ENCODE peak calls at places on chromosomes 6 and 20, in nine cellular contexts. B is neural crest cell; M is stimulated activated effector memory CD8-positive, alpha-beta T cell treated with anti-CD3 and anti-CD28 coated beads, Interleukin-12 subunit alpha, Interleukin-12 subunit beta, amount 100 ng/mL, for 72 hours; A is astrocyte of the hippocampus; Z is IMR-90; W is brain microvascular endothelial cell; R is kidney tubule cell; H is HCT116; X is natural killer cell treated with Interleukin-12 subunit alpha and Interleukin-12 subunit beta and Interleukin-15 and Interleukin-18, amount 100 ng/mL, for 72 hours. I is an unnamed sample.

GRCh38 chr6:170286246-170286933 is 4.5 kb downstream of the DLL1 start:
- DNase-seq in B (peak; percentile 63), X (no peak), Z (no peak), R (no peak), W (no peak), A (peak; percentile 37), H (no peak), M (no peak), I (no peak)

GRCh38 chr20:34524426-34524825 is 8.2 kb downstream of the DYNLRB1 start:
- DNase-seq in B (no peak), H (no peak), Z (no peak), W (no peak), M (no peak), R (no peak), A (no peak), X (no peak), I (no peak)

GRCh38 chr6:145544031-145544430 is 191.3 kb downstream of the EPM2A start:
- DNase-seq in X (no peak), M (no peak), W (peak; percentile 35), R (peak; percentile 81), Z (peak; percentile 84), B (no peak), A (peak; percentile 92), H (peak; percentile 16), I (peak; percentile 93)

GRCh38 chr6:6556738-6557503 is 31.6 kb upstream of the LY86 start:
- DNase-seq in M (no peak), W (peak; percentile 23), X (no peak), Z (peak; percentile 5), B (peak; percentile 48), R (peak; percentile 46), H (peak; percentile 43), A (peak; percentile 56), I (peak; percentile 32)

GRCh38 chr6:3176562-3177355 is 19.4 kb upstream of the TUBB2A start:
- DNase-seq in M (no peak), H (peak; percentile 56), W (peak; percentile 96), Z (peak; percentile 98), A (peak; percentile 85), B (no peak), X (no peak), R (peak; percentile 87), I (peak; percentile 68)

GRCh38 chr6:125114248-125114858 is 39.2 kb upstream of the TPD52L1 start:
- DNase-seq in Z (peak; percentile 61), B (peak; percentile 31), W (peak; percentile 57), A (peak; percentile 66), M (no peak), H (peak; percentile 55), X (peak; percentile 66), R (peak; percentile 61), I (peak; percentile 63)

GRCh38 chr20:45920795-45921617 is 9.1 kb upstream of the PLTP start:
- DNase-seq in A (no peak), H (no peak), X (no peak), M (no peak), Z (no peak), B (no peak), R (no peak), W (no peak), I (peak; percentile 41)

GRCh38 chr6:46160102-46160501 is 10.7 kb downstream of the ENPP5 start:
- DNase-seq in M (no peak), B (no peak), X (no peak), W (no peak), Z (no peak), A (no peak), H (no peak), R (no peak), I (no peak)

GRCh38 chr20:11207749-11208502 is 534.1 kb upstream of the JAG1 start:
- DNase-seq in X (no peak), A (peak; percentile 88), W (peak; percentile 81), R (peak; percentile 99), M (no peak), B (no peak), H (peak; percentile 86), Z (peak; percentile 44), I (peak; percentile 95)

GRCh38 chr20:51077601-51078000 is 54.7 kb upstream of the KCNG1 start:
- DNase-seq in A (no peak), X (no peak), W (no peak), R (no peak), H (no peak), Z (no peak), B (no peak), M (no peak), I (no peak)

GRCh38 chr6:3750324-3751018 is 1.0 kb downstream of the PXDC1 start:
- DNase-seq in Z (peak; percentile 72), M (no peak), R (peak; percentile 73), A (peak; percentile 88), H (no peak), X (peak; percentile 69), B (no peak), W (peak; percentile 64), I (peak; percentile 32)

GRCh38 chr6:15131234-15132195 is 114.4 kb upstream of the JARID2 start:
- DNase-seq in W (no peak), Z (peak; percentile 9), B (no peak), H (no peak), X (no peak), A (no peak), R (no peak), M (no peak), I (no peak)

GRCh38 chr6:90190752-90191393 is 105.8 kb downstream of the BACH2 start:
- DNase-seq in A (no peak), X (no peak), Z (no peak), H (no peak), B (no peak), W (no peak), M (peak; percentile 46), R (no peak), I (no peak)

GRCh38 chr6:128554302-128554701 is 33.9 kb upstream of the PTPRK start:
- DNase-seq in A (no peak), B (no peak), R (no peak), M (no peak), Z (no peak), X (no peak), H (peak; percentile 15), W (no peak), I (peak; percentile 44)

GRCh38 chr6:87743454-87743853 is 41.4 kb upstream of the AKIRIN2 start:
- DNase-seq in Z (no peak), M (no peak), H (no peak), A (no peak), R (no peak), B (no peak), W (no peak), X (no peak), I (no peak)

GRCh38 chr20:62241501-62241900 is 3.2 kb downstream of the OSBPL2 start:
- DNase-seq in Z (no peak), B (no peak), M (no peak), R (no peak), W (no peak), X (no peak), A (no peak), H (no peak), I (no peak)

GRCh38 chr6:28771401-28772267 is 152.2 kb downstream of the TRIM27 start:
- DNase-seq in R (no peak), W (no peak), B (no peak), Z (no peak), X (no peak), A (no peak), H (no peak), M (no peak), I (no peak)

GRCh38 chr6:119428647-119429046 is 79.1 kb upstream of the MAN1A1 start:
- DNase-seq in M (no peak), X (no peak), B (no peak), H (no peak), W (no peak), A (peak; percentile 16), Z (no peak), R (peak; percentile 6), I (no peak)

GRCh38 chr6:33207569-33208088 is 671 bp upstream of the RING1 start:
- DNase-seq in Z (peak; percentile 43), H (no peak), B (peak; percentile 53), A (peak; percentile 80), M (no peak), R (peak; percentile 49), W (peak; percentile 48), X (no peak), I (no peak)

GRCh38 chr20:50113420-50114224 is 672 bp upstream of the UBE2V1 start:
- DNase-seq in W (no peak), A (no peak), M (no peak), R (no peak), H (no peak), Z (no peak), X (no peak), B (no peak), I (no peak)

GRCh38 chr6:84278311-84278710 is 50.9 kb upstream of the CEP162 start:
- DNase-seq in A (no peak), B (no peak), X (no peak), W (no peak), R (no peak), Z (no peak), M (no peak), H (no peak), I (no peak)

GRCh38 chr20:63123326-63123725 is 92.6 kb downstream of the YTHDF1 start:
- DNase-seq in B (no peak), R (no peak), X (peak; percentile 20), A (no peak), H (no peak), W (no peak), M (no peak), Z (no peak), I (no peak)

GRCh38 chr6:90204327-90204726 is 92.3 kb downstream of the BACH2 start:
- DNase-seq in W (no peak), H (no peak), A (no peak), X (no peak), R (peak; percentile 26), M (no peak), Z (no peak), B (no peak), I (peak; percentile 49)

GRCh38 chr6:77573843-77574242 is 79.0 kb upstream of the MEI4 start:
- DNase-seq in R (no peak), X (no peak), B (no peak), M (no peak), W (no peak), H (no peak), Z (no peak), A (no peak), I (no peak)

GRCh38 chr6:7426447-7427169 is 37.0 kb downstream of the RIOK1 start:
- DNase-seq in B (no peak), X (no peak), M (no peak), H (no peak), A (no peak), Z (no peak), R (no peak), W (no peak), I (no peak)

GRCh38 chr20:57973886-57974285 is 254.6 kb downstream of the ANKRD60 start:
- DNase-seq in Z (no peak), W (no peak), H (no peak), B (no peak), M (no peak), X (no peak), A (no peak), R (no peak), I (no peak)

GRCh38 chr6:4665489-4666417 is 110.5 kb upstream of the CDYL start:
- DNase-seq in B (no peak), X (no peak), Z (peak; percentile 53), A (no peak), W (peak; percentile 41), R (peak; percentile 22), H (no peak), M (no peak), I (no peak)

GRCh38 chr20:41436679-41437078 is 70.1 kb upstream of the EMILIN3 start:
- DNase-seq in X (no peak), H (no peak), A (no peak), Z (peak; percentile 88), M (no peak), W (peak; percentile 83), B (no peak), R (peak; percentile 78), I (peak; percentile 4)

GRCh38 chr6:113893866-113894265 is 36.7 kb downstream of the MARCKS start:
- DNase-seq in Z (peak; percentile 68), R (peak; percentile 40), A (peak; percentile 44), B (no peak), X (no peak), M (no peak), W (no peak), H (no peak), I (no peak)

GRCh38 chr6:159931112-159931511 is 37.8 kb upstream of the IGF2R start:
- DNase-seq in B (no peak), W (no peak), H (no peak), Z (no peak), R (peak; percentile 15), X (no peak), A (no peak), M (peak; percentile 65), I (no peak)

GRCh38 chr6:26051683-26052310 is 35.4 kb upstream of the HFE start:
- DNase-seq in R (no peak), W (no peak), A (no peak), B (no peak), Z (no peak), X (no peak), M (no peak), H (no peak), I (no peak)

I was measured in renal cortical epithelial cell.